ENCODE peak calls at places on chromosomes 2 and 18, in seven cellular contexts. X is SK-N-SH, V is bronchial epithelial cell, Z is fibroblast of lung, T is uterus, E is right atrium auricular region, Y is fibroblast of mammary gland. J is an unnamed sample.

GRCh38 chr2:124063596-124063995 is 38.5 kb downstream of the CNTNAP5 start:
- DNase-seq in X (no peak), E (no peak), Z (no peak), V (no peak), T (no peak), Y (no peak), J (no peak)

GRCh38 chr2:43075054-43075593 is 151.3 kb downstream of the ZFP36L2 start:
- DNase-seq in X (peak), V (peak), Y (peak), Z (peak), T (peak), E (peak), J (peak)

GRCh38 chr18:64037812-64038414 is 68.0 kb downstream of the SERPINB8 start:
- DNase-seq in E (no peak), T (no peak), X (peak), Y (peak), V (peak), Z (peak), J (no peak)

GRCh38 chr2:70248810-70249438 is 496 bp upstream of the TIA1 start:
- DNase-seq in T (peak), E (peak), Z (peak), Y (no peak), V (no peak), X (no peak), J (peak)

GRCh38 chr2:165902929-165903328 is 50.6 kb downstream of the TTC21B start:
- DNase-seq in Y (peak), Z (peak), X (no peak), V (no peak), T (no peak), E (no peak), J (no peak)

GRCh38 chr2:19369341-19369955 is 11.0 kb upstream of the OSR1 start:
- DNase-seq in Y (peak), T (no peak), X (no peak), V (peak), Z (peak), E (no peak), J (no peak)

GRCh38 chr2:166573393-166573792 is 79.3 kb upstream of the SCN7A start:
- DNase-seq in V (peak), Y (peak), E (no peak), X (no peak), T (no peak), Z (peak), J (no peak)

GRCh38 chr2:85516649-85517389 is 22.1 kb upstream of the MAT2A start:
- DNase-seq in T (no peak), Y (no peak), V (peak), Z (peak), E (no peak), X (no peak), J (no peak)

GRCh38 chr18:11859903-11860407 is 8.7 kb downstream of the CHMP1B start:
- DNase-seq in V (peak), X (no peak), E (peak), Y (peak), Z (peak), T (no peak), J (no peak)

GRCh38 chr2:221389421-221389820 is 182.7 kb downstream of the EPHA4 start:
- DNase-seq in Y (no peak), T (no peak), E (no peak), X (no peak), Z (no peak), V (no peak), J (no peak)

GRCh38 chr2:58634653-58635347 is 393.7 kb upstream of the FANCL start:
- DNase-seq in Y (peak), Z (peak), E (no peak), T (no peak), X (no peak), V (peak), J (no peak)

DNA sequence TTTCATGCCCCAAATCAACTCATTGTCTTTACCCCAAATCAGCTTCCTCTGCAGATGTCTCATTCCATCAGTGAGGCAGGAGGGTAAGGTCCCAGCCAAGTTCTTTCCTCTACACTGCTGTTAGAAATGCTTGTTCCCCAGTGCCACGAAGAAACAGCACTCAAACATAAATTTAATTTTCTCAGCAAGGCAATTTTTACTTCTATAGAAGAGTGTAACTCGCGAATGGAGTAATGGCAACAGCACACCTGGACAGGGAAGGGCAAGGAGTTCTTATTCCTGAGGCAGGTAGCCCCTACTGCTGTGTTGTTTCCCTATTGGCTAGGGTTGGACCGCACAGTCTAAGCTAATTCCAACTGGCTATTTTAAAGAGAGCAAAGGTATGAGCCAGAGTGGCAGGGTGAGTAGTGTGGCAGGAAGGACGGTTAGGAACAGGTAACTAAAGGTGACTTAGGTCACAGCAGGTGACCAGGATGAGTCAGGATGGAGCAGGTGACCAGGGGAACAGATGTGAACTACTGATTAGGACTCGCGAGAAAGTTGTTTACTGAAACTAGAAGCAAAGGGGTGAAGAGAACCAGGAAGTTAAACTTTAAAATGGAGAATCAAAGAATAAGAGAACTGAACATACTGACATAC is 12.0 kb upstream of the CEP68 start:
- DNase-seq in Z (no peak), Y (no peak), X (no peak), E (no peak), T (no peak), V (no peak), J (no peak)
- H3K4me3 ChIP-seq in Z (no peak), Y (no peak), X (no peak), E (no peak), T (no peak), V (no peak), J (no peak)

GRCh38 chr18:76126327-76126726 is 368.7 kb downstream of the ZNF516 start:
- DNase-seq in X (no peak), Y (no peak), T (no peak), V (no peak), E (no peak), Z (no peak), J (no peak)
- TF ChIP-seq CTCF in X (no peak), Y (no peak), T (no peak), V (no peak), E (no peak), Z (no peak), J (no peak)

GRCh38 chr2:119306196-119306590 is 60.4 kb downstream of the C2orf76 start:
- DNase-seq in V (no peak), E (no peak), Z (no peak), X (no peak), Y (no peak), T (no peak), J (no peak)
- H3K4me3 ChIP-seq in V (no peak), E (peak), Z (peak), X (no peak), Y (no peak), T (peak), J (no peak)

DNA sequence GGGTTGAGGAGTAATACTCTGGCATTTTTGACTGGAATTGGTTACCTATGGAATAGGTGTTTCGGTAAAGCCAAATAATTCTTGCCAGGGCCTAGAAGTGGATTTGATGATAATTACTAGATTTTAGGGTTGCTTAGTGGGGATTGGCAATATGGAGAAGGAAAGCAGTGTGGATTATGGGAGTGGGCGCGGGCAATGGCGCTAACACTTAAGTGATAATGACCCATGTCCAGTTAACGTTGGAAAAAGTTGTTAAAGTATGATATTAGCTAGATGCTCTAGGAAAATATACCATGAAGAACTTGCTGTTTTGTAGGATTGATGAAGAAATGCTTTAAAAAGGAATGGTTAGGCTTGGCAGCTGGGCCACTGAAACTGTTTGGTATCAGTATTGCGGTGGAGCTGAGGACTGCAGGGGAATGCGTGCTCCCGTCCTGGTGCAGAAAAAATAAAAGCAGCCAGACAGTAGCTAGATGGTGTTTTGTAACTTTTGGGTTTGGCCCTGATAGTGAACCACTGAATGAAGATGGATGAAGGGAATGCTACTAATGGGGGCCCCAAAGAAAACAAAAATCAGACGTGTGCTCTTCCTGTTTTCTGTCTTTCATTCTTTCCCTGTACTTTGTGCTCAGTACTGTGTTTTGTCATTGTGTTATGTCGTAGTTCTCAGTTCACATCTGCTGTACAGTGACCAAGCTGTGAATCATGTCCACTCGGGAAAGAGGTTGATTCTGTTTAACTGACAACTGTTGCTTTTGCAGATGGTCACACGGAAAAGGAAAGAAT is 937 bp downstream of the INSIG2 start:
- DNase-seq in T (peak), Z (peak), V (peak), X (peak), Y (peak), E (no peak), J (no peak)
- TF ChIP-seq CTCF in T (peak), Z (peak), V (peak), X (no peak), Y (peak), E (no peak), J (no peak)

DNA sequence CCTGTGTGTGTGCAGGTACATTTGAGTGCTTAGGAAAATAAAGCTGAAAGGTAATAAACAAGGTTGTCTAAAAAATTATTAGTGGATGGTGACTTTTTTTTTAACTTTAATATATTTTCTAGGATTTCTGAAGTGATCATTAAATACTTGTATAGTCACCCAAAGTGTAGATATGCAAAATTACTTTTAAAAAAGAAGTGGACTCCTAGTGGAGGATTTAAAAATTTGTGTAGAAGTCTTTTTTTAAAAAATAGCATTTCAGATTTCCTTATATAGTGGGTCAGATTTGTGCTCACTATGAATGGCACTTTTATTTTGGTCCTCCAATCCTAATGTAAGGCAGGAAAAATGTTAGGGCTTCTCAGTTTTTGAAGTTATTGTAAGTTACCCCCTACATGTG is 3.9 kb downstream of the GORASP2 start:
- DNase-seq in V (no peak), Y (no peak), X (no peak), T (no peak), E (no peak), Z (no peak), J (no peak)
- H3K4me3 ChIP-seq in V (no peak), Y (no peak), X (no peak), T (no peak), E (no peak), Z (no peak), J (no peak)

GRCh38 chr2:142112648-142113278 is 18.1 kb downstream of the LRP1B start:
- DNase-seq in X (no peak), Y (peak), E (no peak), T (no peak), V (peak), Z (peak), J (no peak)
- TF ChIP-seq CTCF in X (peak), Y (peak), E (no peak), T (no peak), V (no peak), Z (peak), J (no peak)

DNA sequence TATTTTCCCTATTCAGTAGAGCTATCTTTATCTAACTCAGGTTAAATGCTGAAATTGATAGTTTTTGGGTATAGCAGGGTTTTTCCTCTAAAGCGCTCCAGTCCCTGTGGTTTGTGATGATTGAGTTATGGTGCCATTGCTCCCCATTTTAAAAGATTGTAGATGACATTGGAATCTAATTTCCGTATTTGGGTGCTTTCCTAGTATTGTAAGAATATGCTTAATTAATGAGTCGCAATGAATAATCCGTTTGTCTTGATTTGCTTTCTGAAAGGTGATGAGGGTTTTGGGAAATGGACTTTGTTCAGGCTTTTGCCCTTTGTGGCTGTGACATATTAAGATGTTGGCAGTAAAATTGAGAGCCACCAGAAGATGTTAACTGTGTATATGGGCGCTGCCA is 3.9 kb downstream of the RPS7 start:
- DNase-seq in Z (no peak), E (no peak), T (no peak), Y (peak), V (peak), X (no peak), J (no peak)
- H3K4me3 ChIP-seq in Z (peak), E (no peak), T (no peak), Y (peak), V (no peak), X (peak), J (no peak)